ENCODE peak calls at places on chromosomes 6 and 20, in nine cellular contexts. N, U, O, A, E, V, Z, K and C are unnamed samples.

GRCh38 chr6:26305097-26305841 is 59.7 kb upstream of the BTN3A2 start:
- DNase-seq in U (peak), K (peak), V (no peak), N (peak), O (no peak), Z (peak), E (peak), A (peak), C (peak)

GRCh38 chr6:33295621-33296369 is 2.9 kb downstream of the RGL2 start:
- DNase-seq in O (no peak), E (no peak), Z (no peak), U (no peak), K (no peak), V (no peak), A (peak), N (no peak), C (no peak)

GRCh38 chr6:39881851-39882566 is 52.3 kb downstream of the MOCS1 start:
- DNase-seq in V (no peak), A (peak), U (no peak), K (no peak), O (no peak), N (no peak), E (no peak), Z (no peak), C (no peak)

GRCh38 chr6:49713346-49713745 is at the start of gene CRISP2:
- DNase-seq in U (peak), A (no peak), V (peak), K (no peak), O (no peak), Z (no peak), E (no peak), N (peak), C (no peak)

GRCh38 chr6:137530404-137530803 is 36.2 kb upstream of the OLIG3 start:
- DNase-seq in E (no peak), U (no peak), A (no peak), O (no peak), K (no peak), N (no peak), Z (no peak), V (no peak), C (no peak)

GRCh38 chr6:33018904-33019303 is 9.5 kb upstream of the HLA-DOA start:
- DNase-seq in Z (no peak), V (no peak), A (peak), O (no peak), K (peak), N (no peak), E (no peak), U (no peak), C (no peak)

GRCh38 chr20:25668446-25668845 is 28.2 kb downstream of the ZNF337 start:
- DNase-seq in N (no peak), O (no peak), A (no peak), V (no peak), U (no peak), Z (no peak), E (no peak), K (no peak), C (no peak)

GRCh38 chr6:1029196-1029595 is 282.7 kb upstream of the FOXQ1 start:
- DNase-seq in Z (no peak), O (no peak), E (no peak), K (no peak), V (no peak), A (no peak), U (no peak), N (no peak), C (no peak)

GRCh38 chr6:6713660-6714446 is 125.3 kb downstream of the LY86 start:
- DNase-seq in K (no peak), E (peak), N (no peak), U (no peak), A (peak), V (peak), O (no peak), Z (no peak), C (no peak)

DNA sequence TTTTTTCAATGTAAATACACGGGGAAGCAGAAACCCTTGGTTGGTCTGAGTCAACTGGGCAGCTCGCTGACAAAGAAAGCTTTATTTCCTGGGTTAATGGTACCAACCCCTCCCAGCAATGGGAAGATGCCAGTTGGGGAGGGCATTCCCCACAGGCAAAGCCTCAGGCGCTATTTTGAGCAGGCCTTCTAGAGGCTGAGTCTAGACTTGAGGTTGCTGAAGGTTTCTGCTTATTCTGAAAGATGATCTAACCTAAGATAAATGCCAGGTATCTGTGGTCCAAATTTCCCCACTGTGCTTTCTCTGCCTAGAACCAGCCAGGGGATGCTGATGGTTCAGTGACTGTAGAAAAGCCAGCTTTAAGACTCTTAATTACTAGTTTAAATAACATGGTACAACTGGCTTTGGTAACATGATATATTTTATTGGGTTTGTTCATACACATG is 172.5 kb upstream of the JARID2 start:
- DNase-seq in E (no peak), V (no peak), U (no peak), N (no peak), O (no peak), K (no peak), A (no peak), Z (no peak), C (no peak)
- H3K27ac ChIP-seq in E (no peak), V (no peak), U (no peak), N (no peak), O (no peak), K (no peak), A (no peak), Z (peak), C (no peak)

GRCh38 chr20:17571967-17572638 is 2.2 kb downstream of the DSTN start:
- DNase-seq in O (no peak), K (no peak), A (no peak), V (no peak), U (no peak), N (no peak), E (no peak), Z (no peak), C (no peak)
- H3K27ac ChIP-seq in O (peak), K (peak), A (no peak), V (no peak), U (peak), N (no peak), E (peak), Z (no peak), C (no peak)

GRCh38 chr20:44690781-44691423 is 24.3 kb upstream of the CCN5 start:
- DNase-seq in K (no peak), O (no peak), U (no peak), N (no peak), E (no peak), A (no peak), Z (no peak), V (no peak), C (no peak)
- H3K27ac ChIP-seq in K (no peak), O (peak), U (no peak), N (no peak), E (peak), A (peak), Z (no peak), V (peak), C (no peak)

GRCh38 chr6:133240511-133241087 is 558 bp upstream of the EYA4 start:
- DNase-seq in V (peak), K (no peak), E (peak), A (peak), N (peak), Z (no peak), U (peak), O (no peak), C (no peak)
- H3K27ac ChIP-seq in V (no peak), K (no peak), E (peak), A (peak), N (no peak), Z (peak), U (no peak), O (no peak), C (peak)

GRCh38 chr20:50516180-50516934 is 6.2 kb downstream of the PTPN1 start:
- DNase-seq in K (no peak), E (no peak), Z (no peak), A (no peak), U (no peak), V (no peak), N (no peak), O (no peak), C (no peak)
- H3K27ac ChIP-seq in K (peak), E (no peak), Z (no peak), A (no peak), U (no peak), V (no peak), N (no peak), O (no peak), C (no peak)

DNA sequence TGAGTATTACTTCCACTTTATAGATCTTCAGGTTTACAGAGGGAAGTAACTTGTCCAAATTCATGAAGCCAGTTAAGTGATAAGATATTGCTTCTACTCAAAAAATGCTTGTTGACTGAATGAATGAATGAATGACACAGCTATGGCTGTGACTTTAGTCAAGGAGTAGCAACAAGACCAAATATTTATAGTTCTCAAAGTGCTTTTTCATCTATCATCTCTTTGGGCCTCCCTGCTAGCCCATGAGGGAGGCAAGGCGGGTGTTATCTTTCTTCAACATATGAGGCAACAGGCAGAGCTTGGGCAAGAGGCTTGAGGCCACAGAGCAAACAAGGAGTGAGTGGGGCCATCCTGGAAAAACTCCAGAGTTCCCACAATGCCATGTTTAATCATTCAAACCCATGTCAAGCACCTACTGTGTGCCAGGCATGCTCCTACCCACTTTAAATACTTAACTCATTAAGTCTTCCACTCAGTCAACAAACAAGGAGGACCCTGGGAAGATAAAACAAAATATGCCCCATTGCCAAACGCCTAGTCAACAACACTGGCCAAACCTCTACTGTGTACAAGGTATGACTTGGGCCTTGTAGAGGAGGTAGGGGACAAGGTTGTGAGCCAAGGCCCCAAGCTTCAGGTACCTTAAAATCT is 15.9 kb downstream of the BCL2L1 start:
- DNase-seq in A (no peak), K (no peak), U (no peak), N (no peak), E (peak), Z (no peak), V (no peak), O (no peak), C (no peak)
- H3K27ac ChIP-seq in A (no peak), K (peak), U (peak), N (no peak), E (peak), Z (peak), V (no peak), O (peak), C (peak)